ENCODE peak calls at places on chromosomes 4 and X, in ten cellular contexts. E is epithelial cell of esophagus, B is HepG2, R is fibroblast of mammary gland, P is WERI-Rb-1, F is fibroblast of pulmonary artery, Q is cardiac muscle cell, M is astrocyte, U is ovary, Y is sigmoid colon. V is an unnamed sample.

GRCh38 chr4:47002593-47002992 is 9.2 kb upstream of the GABRA4 start:
- DNase-seq in E (no peak), B (no peak), R (peak; percentile 3), P (no peak), F (peak; percentile 30), Q (peak; percentile 15), M (no peak), U (no peak), Y (no peak), V (peak; percentile 72)

GRCh38 chr4:165844151-165844550 is 28.9 kb upstream of the TLL1 start:
- DNase-seq in E (no peak), B (no peak), R (no peak), P (no peak), F (no peak), Q (no peak), M (no peak), U (no peak), Y (no peak), V (no peak)

GRCh38 chr4:87179751-87180150 is 40.7 kb downstream of the KLHL8 start:
- DNase-seq in E (no peak), B (no peak), R (peak; percentile 33), P (no peak), F (no peak), Q (peak; percentile 69), M (peak; percentile 72), U (no peak), Y (no peak), V (peak; percentile 47)

GRCh38 chr4:179285696-179286095 is 1843.5 kb upstream of the AGA start:
- DNase-seq in E (no peak), B (peak; percentile 55), R (no peak), P (no peak), F (no peak), Q (no peak), M (no peak), U (no peak), Y (no peak), V (no peak)

GRCh38 chrX:70172964-70173363 is 4.3 kb upstream of the DGAT2L6 start:
- DNase-seq in E (no peak), B (no peak), R (no peak), P (no peak), F (no peak), Q (no peak), M (no peak), U (no peak), Y (no peak), V (no peak)

GRCh38 chrX:134624046-134624430 is 34.2 kb downstream of the PLAC1 start:
- DNase-seq in E (no peak), B (peak; percentile 24), R (no peak), P (no peak), F (peak; percentile 45), Q (no peak), M (peak; percentile 56), U (no peak), Y (no peak), V (no peak)

GRCh38 chrX:53073115-53073581 is 9.0 kb upstream of the TSPYL2 start:
- DNase-seq in E (no peak), B (no peak), R (no peak), P (peak; percentile 75), F (no peak), Q (no peak), M (no peak), U (no peak), Y (no peak), V (no peak)

GRCh38 chr4:73653695-73654106 is 33.5 kb upstream of the RASSF6 start:
- DNase-seq in E (peak; percentile 64), B (peak; percentile 45), R (peak; percentile 71), P (peak; percentile 11), F (peak; percentile 75), Q (peak; percentile 60), M (peak; percentile 23), U (no peak), Y (no peak), V (peak; percentile 78)

GRCh38 chr4:121776610-121777401 is 11.8 kb upstream of the SMIM43 start:
- DNase-seq in E (no peak), B (no peak), R (no peak), P (no peak), F (no peak), Q (no peak), M (no peak), U (no peak), Y (no peak), V (no peak)

GRCh38 chr4:122293374-122294365 is 85.1 kb upstream of the ADAD1 start:
- DNase-seq in E (no peak), B (no peak), R (no peak), P (peak; percentile 45), F (no peak), Q (no peak), M (peak; percentile 20), U (no peak), Y (no peak), V (peak; percentile 9)

GRCh38 chr4:181674315-181674714 is 568.9 kb upstream of the TENM3 start:
- DNase-seq in E (peak; percentile 53), B (no peak), R (peak; percentile 92), P (no peak), F (peak; percentile 66), Q (peak; percentile 80), M (peak; percentile 78), U (no peak), Y (no peak), V (peak; percentile 82)

DNA sequence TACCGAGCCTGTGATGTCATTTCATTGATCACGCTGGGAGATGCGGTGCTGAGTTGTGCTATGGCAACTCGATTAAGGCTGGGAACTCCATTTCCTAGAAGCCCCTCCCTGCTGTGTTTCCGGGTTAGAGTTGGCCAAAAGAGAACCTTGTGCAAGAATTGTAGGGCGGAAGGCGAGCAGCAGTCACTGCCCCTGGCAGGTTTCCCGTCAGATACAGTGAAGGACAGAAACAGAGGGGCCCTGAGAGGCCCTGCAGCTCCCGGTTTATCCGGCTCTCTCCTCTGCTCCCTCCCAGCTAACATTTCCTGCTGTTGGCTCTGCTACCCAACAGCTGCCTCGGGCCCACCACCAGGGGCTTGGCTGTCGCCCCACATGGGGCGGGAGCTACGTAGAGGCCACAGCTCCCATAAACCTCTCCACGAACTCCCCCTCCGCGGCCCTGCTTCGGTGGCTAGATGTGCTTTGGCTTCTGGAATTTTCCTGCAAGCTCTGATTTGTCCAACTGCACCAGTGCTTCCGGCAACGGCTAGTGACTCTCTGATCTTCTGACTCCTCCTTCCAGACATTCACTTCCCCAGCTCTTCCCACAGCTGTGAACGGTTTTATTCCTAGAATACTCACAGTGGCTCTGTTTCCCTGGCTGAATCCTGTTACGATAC is 74.9 kb upstream of the USP9X start:
- DNase-seq in E (peak; percentile 87), B (peak; percentile 89), R (peak; percentile 91), P (no peak), F (peak; percentile 98), Q (peak; percentile 98), M (peak; percentile 89), U (peak; percentile 85), Y (peak; percentile 89), V (peak; percentile 94)
- H3K4me3 ChIP-seq in E (peak overlapping the region; percentile 18), B (peak overlapping the region; percentile 25), R (peak overlapping the region; percentile 28), P (no peak overlapping the region), F (peak overlapping the region; percentile 44), Q (no peak overlapping the region), M (peak overlapping the region; percentile 40), U (peak overlapping the region; percentile 31), Y (no peak overlapping the region), V (peak overlapping the region; percentile 39)

DNA sequence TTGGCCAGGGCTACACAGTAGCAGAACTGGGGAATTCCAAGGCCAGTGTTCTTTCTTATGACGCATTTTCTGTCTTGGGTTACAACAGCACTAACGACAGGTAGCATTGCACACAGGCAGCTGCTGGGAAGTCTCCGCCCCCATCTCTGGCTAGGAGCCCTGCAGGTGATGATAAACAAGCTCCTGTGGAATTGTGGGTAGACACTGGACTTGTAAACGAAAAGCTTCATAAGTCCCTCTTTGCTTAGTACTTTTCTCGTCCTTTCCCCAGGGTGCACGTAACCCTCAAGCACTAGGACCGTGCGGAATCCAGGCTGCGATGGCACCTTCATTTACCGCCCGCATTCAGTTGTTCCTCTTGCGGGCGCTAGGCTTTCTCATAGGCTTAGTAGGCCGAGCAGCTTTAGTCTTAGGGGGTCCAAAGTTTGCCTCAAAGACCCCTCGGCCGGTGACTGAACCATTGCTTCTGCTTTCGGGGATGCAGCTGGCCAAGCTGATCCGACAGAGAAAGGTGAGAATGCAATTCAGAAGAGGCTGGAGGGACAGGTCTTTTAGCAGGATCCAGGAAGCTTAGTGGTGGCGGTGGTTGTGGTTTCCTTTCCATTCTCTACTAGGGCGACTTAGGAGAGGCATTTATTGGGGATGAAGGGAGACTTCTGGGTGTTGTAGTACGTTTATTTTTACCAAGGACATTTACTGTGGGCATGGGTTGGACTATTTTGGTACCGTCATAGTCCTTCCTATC is at the start of gene FAAH2:
- DNase-seq in E (peak; percentile 95), B (peak; percentile 57), R (no peak), P (no peak), F (no peak), Q (no peak), M (no peak), U (no peak), Y (no peak), V (no peak)
- TF ChIP-seq CTCF in E (peak; percentile 15), B (peak; percentile 11), R (no peak), P (no peak), F (no peak), Q (no peak), M (no peak), U (no peak), Y (no peak), V (no peak)

DNA sequence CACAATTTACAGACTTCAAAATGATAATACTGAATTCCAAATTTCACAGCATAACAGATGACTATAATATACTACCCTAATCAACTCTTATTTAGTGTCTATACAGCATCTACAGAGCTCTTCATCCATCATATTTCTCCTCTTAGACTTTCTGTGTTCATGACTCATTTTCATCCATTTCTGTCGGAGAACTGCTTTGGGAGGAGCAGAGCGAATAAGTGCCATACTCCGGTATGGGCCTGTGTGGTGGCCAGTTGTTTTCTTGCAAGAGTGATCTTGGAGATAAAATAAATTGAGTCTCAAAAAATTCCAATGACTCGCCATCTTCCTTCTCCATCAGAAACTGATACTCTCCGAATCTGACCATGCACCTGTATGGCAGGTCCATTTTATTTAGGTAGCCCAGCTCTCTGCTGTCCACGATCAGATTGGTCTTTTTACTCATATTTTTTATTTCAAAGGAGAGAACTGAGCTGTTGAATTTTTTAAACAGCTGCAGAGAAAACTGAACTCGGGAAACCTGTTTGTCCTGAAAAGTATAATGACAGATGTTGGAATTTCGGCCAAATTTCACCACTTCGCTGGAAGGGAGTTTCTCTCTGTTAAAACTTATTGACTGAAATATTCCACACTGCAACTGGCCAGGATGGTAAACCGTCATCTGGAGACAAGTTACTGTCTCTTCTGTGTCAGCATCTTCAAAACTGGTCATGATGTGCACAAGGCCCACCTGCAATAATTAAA is 7.8 kb downstream of the TIFA start:
- DNase-seq in E (peak; percentile 70), B (no peak), R (no peak), P (no peak), F (no peak), Q (no peak), M (no peak), U (no peak), Y (no peak), V (no peak)
- H3K4me3 ChIP-seq in E (no peak overlapping the region), B (no peak overlapping the region), R (no peak overlapping the region), P (no peak overlapping the region), F (no peak overlapping the region), Q (no peak overlapping the region), M (no peak overlapping the region), U (no peak overlapping the region), Y (no peak overlapping the region), V (no peak overlapping the region)

DNA sequence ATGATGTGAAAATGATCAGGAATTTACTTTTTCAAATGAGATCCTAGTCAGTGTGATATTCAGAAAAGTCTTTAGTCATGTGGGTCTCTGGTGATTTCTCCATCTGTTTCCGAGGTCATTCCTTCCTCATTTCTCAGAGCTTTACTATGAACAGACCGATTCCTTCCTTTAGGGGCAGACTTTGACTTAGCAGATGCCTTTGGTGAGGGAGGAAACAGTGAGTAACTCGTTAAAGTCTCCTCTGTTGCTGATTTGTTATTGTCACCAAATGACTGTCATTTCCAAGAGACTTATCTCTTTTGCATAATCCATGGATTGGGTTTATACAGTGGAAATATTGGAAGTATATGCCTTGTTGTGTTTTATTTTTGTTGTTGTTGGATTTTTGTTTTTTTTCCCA is 76.2 kb upstream of the CD99 start:
- DNase-seq in E (peak; percentile 65), B (no peak), R (peak; percentile 83), P (no peak), F (peak; percentile 91), Q (peak; percentile 85), M (peak; percentile 75), U (no peak), Y (no peak), V (peak; percentile 94)
- TF ChIP-seq CTCF in E (peak; percentile 55), B (no peak), R (peak; percentile 69), P (no peak), F (peak; percentile 77), Q (peak; percentile 69), M (peak; percentile 75), U (no peak), Y (peak; percentile 29), V (peak; percentile 80)